ENCODE peak calls at places on chromosomes 3 and 15, in four cellular contexts. One of them, this sample, is unnamed.

GRCh38 chr3:22923686-22924085 is 279.4 kb upstream of the UBE2E2 start:
- DNase-seq in dorsolateral prefrontal cortex: no peak
- DNase-seq in colonic mucosa: no peak
- DNase-seq in cardiac muscle cell: no peak
- DNase-seq in this sample: no peak

GRCh38 chr3:35393916-35394315 is 245.4 kb upstream of the ARPP21 start:
- DNase-seq in cardiac muscle cell: no peak
- DNase-seq in colonic mucosa: no peak
- DNase-seq in dorsolateral prefrontal cortex: no peak
- DNase-seq in this sample: no peak

GRCh38 chr3:9503283-9503682 is 50.3 kb downstream of the LHFPL4 start:
- DNase-seq in cardiac muscle cell: peak; percentile 77
- DNase-seq in dorsolateral prefrontal cortex: peak; percentile 87
- DNase-seq in colonic mucosa: peak; percentile 66
- DNase-seq in this sample: no peak

GRCh38 chr3:124258057-124258500 is 266.2 kb upstream of the ROPN1 start:
- DNase-seq in colonic mucosa: no peak
- DNase-seq in cardiac muscle cell: peak; percentile 70
- DNase-seq in dorsolateral prefrontal cortex: no peak
- DNase-seq in this sample: no peak

GRCh38 chr15:81968691-81969090 is 77.1 kb downstream of the MEX3B start:
- DNase-seq in dorsolateral prefrontal cortex: no peak
- DNase-seq in colonic mucosa: no peak
- DNase-seq in cardiac muscle cell: no peak
- DNase-seq in this sample: no peak

GRCh38 chr3:73602171-73602570 is 22.6 kb downstream of the PDZRN3 start:
- DNase-seq in colonic mucosa: no peak
- DNase-seq in cardiac muscle cell: peak; percentile 86
- DNase-seq in dorsolateral prefrontal cortex: no peak
- DNase-seq in this sample: no peak

GRCh38 chr3:64427671-64428070 is 202.4 kb upstream of the PRICKLE2 start:
- DNase-seq in colonic mucosa: no peak
- DNase-seq in dorsolateral prefrontal cortex: no peak
- DNase-seq in cardiac muscle cell: no peak
- DNase-seq in this sample: no peak

GRCh38 chr3:47162695-47163022 is 1.3 kb downstream of the SETD2 start:
- DNase-seq in dorsolateral prefrontal cortex: no peak
- DNase-seq in cardiac muscle cell: peak; percentile 12
- DNase-seq in colonic mucosa: no peak
- DNase-seq in this sample: no peak

GRCh38 chr15:39974656-39975230 is 40.8 kb downstream of the EIF2AK4 start:
- DNase-seq in colonic mucosa: no peak
- DNase-seq in dorsolateral prefrontal cortex: no peak
- DNase-seq in cardiac muscle cell: no peak
- DNase-seq in this sample: peak; percentile 93

GRCh38 chr15:66721020-66721419 is 19.0 kb downstream of the SMAD6 start:
- DNase-seq in colonic mucosa: no peak
- DNase-seq in dorsolateral prefrontal cortex: no peak
- DNase-seq in cardiac muscle cell: no peak
- DNase-seq in this sample: no peak

DNA sequence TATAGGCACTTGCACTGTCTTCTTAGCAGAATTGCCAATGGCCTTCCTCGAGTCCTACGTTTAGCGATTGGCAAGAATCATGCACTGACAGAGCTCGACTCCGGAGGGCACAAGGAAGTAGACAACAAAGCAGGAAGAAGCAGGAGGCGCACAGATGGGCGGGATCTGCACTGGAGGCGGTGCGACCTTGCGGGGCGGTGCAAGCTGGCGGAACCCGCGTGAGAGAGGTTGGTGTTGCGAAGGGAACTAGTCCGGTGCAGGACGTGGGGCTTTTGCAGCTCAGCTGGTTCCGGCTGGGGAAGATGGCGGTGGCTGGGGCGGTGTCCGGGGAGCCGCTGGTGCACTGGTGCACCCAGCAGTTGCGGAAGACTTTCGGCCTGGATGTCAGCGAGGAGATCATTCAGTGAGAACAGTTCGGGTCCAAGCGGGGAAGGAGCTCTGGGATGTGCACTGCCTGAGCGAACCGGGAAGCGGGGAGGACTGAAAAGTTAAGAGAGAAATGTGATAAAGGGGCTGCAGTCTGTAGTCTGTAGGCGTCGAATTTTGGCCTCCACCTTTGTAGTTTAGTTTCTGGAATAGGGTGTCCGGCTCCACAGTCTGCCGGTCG is at the start of gene TRIP4:
- DNase-seq in dorsolateral prefrontal cortex: peak; percentile 96
- DNase-seq in cardiac muscle cell: peak; percentile 99
- DNase-seq in colonic mucosa: peak; percentile 96
- DNase-seq in this sample: peak; percentile 97
- TF ChIP-seq CTCF in dorsolateral prefrontal cortex: no peak
- TF ChIP-seq CTCF in cardiac muscle cell: peak; percentile 20
- TF ChIP-seq CTCF in colonic mucosa: no peak
- TF ChIP-seq CTCF in this sample: peak; percentile 23

GRCh38 chr15:85403745-85404144 is 23.3 kb downstream of the AKAP13 start:
- DNase-seq in cardiac muscle cell: peak; percentile 69
- DNase-seq in dorsolateral prefrontal cortex: no peak
- DNase-seq in colonic mucosa: no peak
- DNase-seq in this sample: no peak
- H3K4me3 ChIP-seq in cardiac muscle cell: no peak overlapping the region
- H3K4me3 ChIP-seq in dorsolateral prefrontal cortex: no peak overlapping the region
- H3K4me3 ChIP-seq in colonic mucosa: no peak overlapping the region
- H3K4me3 ChIP-seq in this sample: no peak overlapping the region

DNA sequence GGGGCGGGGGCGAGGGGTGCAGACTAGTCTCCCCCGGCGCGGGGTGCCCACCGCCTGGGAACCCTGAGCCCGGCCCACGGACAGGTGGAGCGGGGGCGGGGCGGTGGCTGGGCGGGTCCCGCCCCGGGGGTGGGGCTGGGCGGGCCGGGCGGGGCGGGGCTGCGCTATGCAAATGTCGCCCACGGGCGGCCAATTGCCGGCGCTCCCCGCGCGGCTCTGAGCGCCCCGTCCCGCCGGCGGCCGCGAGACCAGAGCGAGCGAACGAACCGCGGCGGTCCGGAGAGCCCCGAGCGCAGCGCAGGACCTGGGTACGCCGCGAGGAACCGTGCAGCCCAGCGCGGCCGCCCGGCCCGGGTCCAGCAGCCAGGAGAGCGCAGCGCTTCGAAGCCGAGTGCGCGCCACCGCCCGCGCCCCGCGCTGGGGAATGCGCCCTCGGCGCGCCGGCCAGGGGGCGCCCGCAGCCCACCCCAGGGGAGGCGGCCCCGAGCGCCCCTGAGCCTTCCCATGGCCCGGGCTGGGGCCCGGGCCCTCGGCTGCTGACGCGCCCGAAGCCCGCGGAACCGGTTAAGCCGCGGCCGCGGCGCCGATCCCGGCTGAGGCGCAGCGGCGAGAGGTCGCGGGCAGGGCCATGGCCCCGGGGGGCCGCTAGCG is at the start of gene SEMA3F:
- DNase-seq in colonic mucosa: peak; percentile 72
- DNase-seq in dorsolateral prefrontal cortex: no peak
- DNase-seq in cardiac muscle cell: peak; percentile 78
- DNase-seq in this sample: peak; percentile 27
- TF ChIP-seq CTCF in colonic mucosa: no peak
- TF ChIP-seq CTCF in dorsolateral prefrontal cortex: no peak
- TF ChIP-seq CTCF in cardiac muscle cell: no peak
- TF ChIP-seq CTCF in this sample: peak; percentile 29

DNA sequence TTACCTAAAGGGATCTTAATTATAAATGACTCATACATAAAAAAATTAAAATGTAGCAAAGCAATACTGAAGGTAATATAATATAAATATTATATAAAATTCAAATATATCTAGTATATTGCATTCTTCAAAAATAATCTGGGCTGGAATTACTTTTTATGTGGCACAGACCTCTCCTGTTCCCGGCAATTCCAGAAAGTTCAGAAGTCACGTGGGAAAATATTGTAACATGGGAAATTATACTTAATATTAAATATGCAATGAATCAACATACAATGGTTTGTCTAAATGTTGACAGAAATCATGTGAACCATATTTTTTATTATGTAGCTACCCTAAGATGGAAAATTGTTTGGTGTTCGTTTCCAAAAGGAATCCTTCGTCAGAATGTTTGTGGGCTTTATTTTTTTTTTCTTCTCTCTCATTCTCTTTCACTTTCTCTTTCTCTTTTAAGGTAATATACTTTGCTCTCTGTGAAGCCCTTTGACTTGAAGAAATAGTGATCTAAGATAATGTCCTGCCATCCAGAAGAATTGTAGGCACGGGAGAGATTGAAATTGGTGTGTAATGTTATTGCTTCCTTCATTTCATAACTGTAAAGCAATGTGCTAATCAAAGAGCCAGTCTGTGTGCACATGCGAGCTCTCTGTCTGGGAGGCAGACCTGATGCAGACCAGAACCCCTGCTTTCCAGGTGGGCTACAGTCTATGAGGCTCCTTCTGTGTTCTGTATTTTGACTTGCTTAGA is 559.4 kb downstream of the NR2F2 start:
- DNase-seq in dorsolateral prefrontal cortex: no peak
- DNase-seq in cardiac muscle cell: no peak
- DNase-seq in colonic mucosa: no peak
- DNase-seq in this sample: no peak
- H3K4me3 ChIP-seq in dorsolateral prefrontal cortex: no peak overlapping the region
- H3K4me3 ChIP-seq in cardiac muscle cell: no peak overlapping the region
- H3K4me3 ChIP-seq in colonic mucosa: peak overlapping the region; percentile 10
- H3K4me3 ChIP-seq in this sample: peak overlapping the region; percentile 3

DNA sequence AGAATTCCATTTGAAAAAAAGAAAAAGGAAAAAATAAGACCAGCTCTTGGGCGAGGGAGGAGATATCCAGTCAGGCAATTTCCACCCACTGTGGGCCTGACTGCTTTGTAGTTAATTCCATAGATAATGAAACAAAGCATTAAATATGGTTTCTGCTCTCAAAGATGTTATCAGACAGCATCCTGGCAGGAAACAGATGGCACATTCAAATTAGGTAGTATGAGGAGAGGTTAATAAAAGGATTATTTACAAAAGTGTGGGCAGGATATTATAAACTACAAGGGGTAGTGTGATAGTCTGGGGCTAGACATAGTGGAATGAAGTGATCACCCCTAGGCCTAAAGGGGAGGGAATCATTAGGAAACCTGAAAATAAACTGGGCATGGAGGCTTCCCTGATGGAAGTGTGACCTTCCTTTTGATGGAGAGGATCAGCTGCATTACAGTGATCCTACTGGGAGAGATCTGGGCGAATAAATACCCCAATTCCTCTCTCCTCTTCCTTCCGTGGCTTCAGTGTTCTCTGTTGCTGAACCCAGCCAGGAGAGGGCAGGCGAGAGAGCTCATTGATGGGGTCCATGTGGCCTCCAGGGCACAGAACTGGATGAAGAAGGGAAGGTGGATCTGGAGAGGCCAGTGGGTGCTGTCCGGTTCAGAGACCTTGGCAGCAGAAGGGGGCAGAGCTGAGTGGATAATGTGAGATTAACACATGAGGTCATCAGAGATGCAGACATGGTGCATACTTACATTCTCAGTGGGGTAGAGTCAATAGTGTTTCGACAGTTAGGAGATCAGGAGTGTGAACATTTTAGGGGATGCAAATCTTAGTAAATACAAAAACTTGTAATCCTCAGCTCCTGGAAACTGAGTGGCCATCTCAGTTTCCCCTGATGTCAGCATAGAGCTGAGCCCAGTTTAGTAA is 193.5 kb downstream of the CLSTN2 start:
- DNase-seq in colonic mucosa: peak; percentile 20
- DNase-seq in cardiac muscle cell: peak; percentile 8
- DNase-seq in dorsolateral prefrontal cortex: no peak
- DNase-seq in this sample: peak; percentile 3
- TF ChIP-seq CTCF in colonic mucosa: peak; percentile 20
- TF ChIP-seq CTCF in cardiac muscle cell: peak; percentile 29
- TF ChIP-seq CTCF in dorsolateral prefrontal cortex: peak; percentile 55
- TF ChIP-seq CTCF in this sample: peak; percentile 77

GRCh38 chr3:12875857-12876451 is 34.6 kb upstream of the RPL32 start:
- DNase-seq in cardiac muscle cell: peak; percentile 54
- DNase-seq in colonic mucosa: peak; percentile 43
- DNase-seq in dorsolateral prefrontal cortex: no peak
- DNase-seq in this sample: no peak
- H3K4me3 ChIP-seq in cardiac muscle cell: no peak overlapping the region
- H3K4me3 ChIP-seq in colonic mucosa: peak overlapping the region; percentile 28
- H3K4me3 ChIP-seq in dorsolateral prefrontal cortex: no peak overlapping the region
- H3K4me3 ChIP-seq in this sample: no peak overlapping the region